ENCODE peak calls at places on chromosome X, in four cellular contexts. J, B, A and H are unnamed samples.

GRCh38 chrX:4240541-4241194 is 527.2 kb upstream of the PRKX start:
- DNase-seq in J (no peak), B (no peak), A (no peak), H (no peak)

GRCh38 chrX:119266364-119266995 is 30.4 kb downstream of the PGRMC1 start:
- DNase-seq in J (peak), B (no peak), A (no peak), H (no peak)

GRCh38 chrX:48761674-48762471 is at the start of gene GLOD5:
- DNase-seq in J (no peak), B (no peak), A (no peak), H (no peak)

GRCh38 chrX:132858018-132858417 is 100.4 kb downstream of the HS6ST2 start:
- DNase-seq in J (no peak), B (no peak), A (no peak), H (no peak)

GRCh38 chrX:129980043-129980442 is 2.4 kb upstream of the BCORL1 start:
- DNase-seq in J (no peak), B (no peak), A (no peak), H (no peak)

GRCh38 chrX:105424729-105425128 is 204.2 kb upstream of the TEX13A start:
- DNase-seq in J (no peak), B (no peak), A (no peak), H (no peak)

GRCh38 chrX:154714925-154715324 is 36.0 kb downstream of the GAB3 start:
- DNase-seq in J (no peak), B (peak), A (no peak), H (peak)

GRCh38 chrX:103215037-103215767 is at the start of gene BEX4:
- DNase-seq in J (peak), B (peak), A (no peak), H (peak)

GRCh38 chrX:120290107-120290506 is 21.2 kb downstream of the TMEM255A start:
- DNase-seq in J (no peak), B (no peak), A (no peak), H (no peak)

GRCh38 chrX:3142259-3143042 is 101.2 kb downstream of the ARSF start:
- DNase-seq in J (no peak), B (no peak), A (no peak), H (no peak)

GRCh38 chrX:12825801-12826200 is 34.6 kb downstream of the PRPS2 start:
- DNase-seq in J (no peak), B (no peak), A (no peak), H (no peak)

GRCh38 chrX:69503835-69504625 is at the start of gene NALF2:
- DNase-seq in J (peak), B (no peak), A (no peak), H (peak)

GRCh38 chrX:39242187-39242586 is 440.9 kb downstream of the MID1IP1 start:
- DNase-seq in J (no peak), B (no peak), A (no peak), H (no peak)

GRCh38 chrX:7925867-7926472 is 1.2 kb downstream of the PNPLA4 start:
- DNase-seq in J (peak), B (peak), A (peak), H (peak)

GRCh38 chrX:30913556-30913955 is 24.5 kb upstream of the TAB3 start:
- DNase-seq in J (no peak), B (no peak), A (no peak), H (no peak)

GRCh38 chrX:17802756-17803155 is 58.3 kb downstream of the RAI2 start:
- DNase-seq in J (no peak), B (no peak), A (no peak), H (no peak)

GRCh38 chrX:103730746-103731508 is 20.2 kb downstream of the TMEM31 start:
- DNase-seq in J (peak), B (no peak), A (peak), H (no peak)

GRCh38 chrX:1472975-1473374 is 20.3 kb upstream of the ASMTL start:
- DNase-seq in J (no peak), B (no peak), A (no peak), H (no peak)

GRCh38 chrX:43849173-43849572 is 33.1 kb downstream of the MAOB start:
- DNase-seq in J (no peak), B (no peak), A (no peak), H (no peak)

GRCh38 chrX:124518888-124519287 is 172.5 kb downstream of the SH2D1A start:
- DNase-seq in J (no peak), B (no peak), A (no peak), H (no peak)